ENCODE peak calls at places on chromosomes 3 and 15, in eight cellular contexts. G is left lung, I is spleen, E is fibroblast of lung, Q is right lobe of liver, D is GM23338, S is upper lobe of right lung, P is BJ. M is an unnamed sample. For H3K36me3, the result is how much of the 10 kb centered on the place peaks cover.

GRCh38 chr15:28017423-28017924 is 81.6 kb downstream of the OCA2 start:
- DNase-seq in G (no peak), I (no peak), E (no peak), Q (peak), D (peak), S (no peak), P (no peak), M (no peak)

GRCh38 chr15:37586976-37587375 is 347.5 kb upstream of the TMCO5A start:
- DNase-seq in G (no peak), I (no peak), E (peak), Q (no peak), D (no peak), S (no peak), P (no peak), M (no peak)

GRCh38 chr15:96123630-96124187 is 206.8 kb upstream of the NR2F2 start:
- DNase-seq in G (no peak), I (no peak), E (no peak), Q (no peak), D (no peak), S (no peak), P (no peak), M (no peak)

GRCh38 chr3:186520957-186521842 is 23.0 kb downstream of the CRYGS start:
- DNase-seq in G (no peak), I (peak), E (no peak), Q (no peak), D (peak), S (no peak), P (no peak), M (no peak)

GRCh38 chr15:78685925-78686324 is 44.9 kb upstream of the CHRNB4 start:
- DNase-seq in G (no peak), I (no peak), E (no peak), Q (no peak), D (no peak), S (no peak), P (no peak), M (no peak)

GRCh38 chr3:144477593-144477992 is 506.0 kb downstream of the DIPK2A start:
- DNase-seq in G (no peak), I (no peak), E (no peak), Q (no peak), D (no peak), S (no peak), P (no peak), M (no peak)

GRCh38 chr3:110016235-110016634 is 678.9 kb upstream of the DPPA4 start:
- DNase-seq in G (no peak), I (no peak), E (peak), Q (no peak), D (peak), S (no peak), P (no peak), M (no peak)

GRCh38 chr3:172717493-172718088 is 6.7 kb upstream of the NCEH1 start:
- DNase-seq in G (no peak), I (no peak), E (no peak), Q (no peak), D (no peak), S (no peak), P (no peak), M (no peak)

GRCh38 chr15:45476395-45476794 is 46.2 kb downstream of the SLC30A4 start:
- DNase-seq in G (no peak), I (no peak), E (no peak), Q (no peak), D (no peak), S (no peak), P (no peak), M (no peak)

GRCh38 chr3:11477286-11477935 is 166.3 kb downstream of the VGLL4 start:
- DNase-seq in G (no peak), I (no peak), E (peak), Q (no peak), D (peak), S (no peak), P (peak), M (no peak)

GRCh38 chr15:52114256-52114655 is 1.7 kb upstream of the BCL2L10 start:
- DNase-seq in G (no peak), I (no peak), E (no peak), Q (no peak), D (no peak), S (no peak), P (no peak), M (no peak)

GRCh38 chr3:169772951-169773816 is at the start of gene MYNN:
- DNase-seq in G (peak), I (peak), E (peak), Q (peak), D (peak), S (peak), P (no peak), M (peak)

GRCh38 chr3:113745273-113746068 is 578 bp downstream of the NAA50 start:
- DNase-seq in G (peak), I (peak), E (peak), Q (peak), D (peak), S (peak), P (peak), M (peak)

GRCh38 chr15:58260186-58260910 is 122.2 kb downstream of the AQP9 start:
- DNase-seq in G (no peak), I (no peak), E (peak), Q (no peak), D (no peak), S (no peak), P (no peak), M (no peak)

GRCh38 chr3:127074900-127075360 is 92.0 kb downstream of the PLXNA1 start:
- DNase-seq in G (peak), I (peak), E (peak), Q (peak), D (peak), S (peak), P (peak), M (no peak)

GRCh38 chr3:163722421-163722820 is 1355.9 kb downstream of the SI start:
- DNase-seq in G (no peak), I (no peak), E (no peak), Q (no peak), D (peak), S (no peak), P (no peak), M (no peak)

GRCh38 chr15:79858469-79858868 is 38.3 kb downstream of the MTHFS start:
- DNase-seq in G (no peak), I (no peak), E (no peak), Q (no peak), D (no peak), S (no peak), P (no peak), M (no peak)

GRCh38 chr15:25733036-25733855 is 129.9 kb downstream of the ATP10A start:
- DNase-seq in G (no peak), I (peak), E (no peak), Q (peak), D (no peak), S (no peak), P (no peak), M (no peak)

GRCh38 chr15:71386448-71387236 is 271.4 kb downstream of the THSD4 start:
- DNase-seq in G (no peak), I (no peak), E (no peak), Q (no peak), D (peak), S (no peak), P (no peak), M (no peak)

GRCh38 chr15:70264738-70265465 is 167.2 kb upstream of the TLE3 start:
- DNase-seq in G (no peak), I (peak), E (no peak), Q (no peak), D (no peak), S (no peak), P (no peak), M (no peak)

GRCh38 chr15:90913398-90913944 is 10.4 kb downstream of the MAN2A2 start:
- DNase-seq in G (no peak), I (peak), E (no peak), Q (no peak), D (no peak), S (no peak), P (no peak), M (peak)

GRCh38 chr15:31024330-31024729 is 32.9 kb upstream of the MTMR10 start:
- DNase-seq in G (no peak), I (no peak), E (peak), Q (no peak), D (peak), S (no peak), P (peak), M (no peak)

GRCh38 chr15:45333550-45333949 is 44.8 kb downstream of the GATM start:
- DNase-seq in G (no peak), I (no peak), E (peak), Q (no peak), D (no peak), S (no peak), P (no peak), M (no peak)

GRCh38 chr3:11195201-11195600 is 40.9 kb downstream of the HRH1 start:
- DNase-seq in G (no peak), I (no peak), E (peak), Q (no peak), D (no peak), S (no peak), P (no peak), M (no peak)

GRCh38 chr15:40463886-40464545 is 6.8 kb upstream of the CHST14 start:
- DNase-seq in G (peak), I (peak), E (no peak), Q (no peak), D (no peak), S (peak), P (no peak), M (no peak)

GRCh38 chr3:129577356-129577755 is 29.1 kb downstream of the PLXND1 start:
- DNase-seq in G (peak), I (peak), E (no peak), Q (no peak), D (no peak), S (no peak), P (no peak), M (peak)

GRCh38 chr3:170542704-170543103 is 43.2 kb downstream of the SLC7A14 start:
- DNase-seq in G (no peak), I (no peak), E (peak), Q (no peak), D (no peak), S (no peak), P (no peak), M (no peak)

GRCh38 chr3:69090021-69090420 is 5.3 kb downstream of the ARL6IP5 start:
- DNase-seq in G (no peak), I (no peak), E (peak), Q (no peak), D (no peak), S (no peak), P (no peak), M (no peak)

GRCh38 chr3:135694142-135694541 is 271.4 kb upstream of the PPP2R3A start:
- DNase-seq in G (no peak), I (no peak), E (no peak), Q (no peak), D (peak), S (no peak), P (no peak), M (no peak)

GRCh38 chr15:64232400-64232799 is 69.6 kb upstream of the PPIB start:
- DNase-seq in G (no peak), I (no peak), E (peak), Q (no peak), D (no peak), S (no peak), P (no peak), M (no peak)

GRCh38 chr15:70892912-70893560 is 410 bp downstream of the LRRC49 start:
- DNase-seq in G (no peak), I (peak), E (peak), Q (no peak), D (no peak), S (no peak), P (peak), M (peak)

GRCh38 chr3:176994876-176995781 is 202.2 kb downstream of the TBL1XR1 start:
- DNase-seq in G (no peak), I (no peak), E (no peak), Q (no peak), D (no peak), S (no peak), P (no peak), M (no peak)

GRCh38 chr15:68700395-68701123 is 120.1 kb downstream of the ANP32A start:
- DNase-seq in G (no peak), I (peak), E (peak), Q (no peak), D (peak), S (no peak), P (no peak), M (no peak)
- H3K4me3 ChIP-seq in G (no peak), I (no peak), E (no peak), Q (no peak), D (peak), S (no peak), P (no peak), M (no peak)

GRCh38 chr15:101067660-101068522 is 148.7 kb downstream of the LRRK1 start:
- DNase-seq in G (peak), I (peak), E (no peak), Q (no peak), D (no peak), S (no peak), P (no peak), M (no peak)

GRCh38 chr15:101070024-101070423 is 150.9 kb downstream of the LRRK1 start:
- DNase-seq in G (no peak), I (peak), E (no peak), Q (no peak), D (no peak), S (no peak), P (no peak), M (no peak)

GRCh38 chr15:101070502-101071273 is 151.5 kb downstream of the LRRK1 start:
- DNase-seq in G (no peak), I (peak), E (peak), Q (no peak), D (peak), S (no peak), P (peak), M (peak)

GRCh38 chr15:101068523-101068960 is 149.4 kb downstream of the LRRK1 start:
- DNase-seq in G (peak), I (peak), E (peak), Q (no peak), D (no peak), S (no peak), P (no peak), M (peak)

GRCh38 chr15:101068961-101069734 is 150.0 kb downstream of the LRRK1 start:
- DNase-seq in G (peak), I (peak), E (peak), Q (no peak), D (peak), S (no peak), P (no peak), M (peak)
- TF ChIP-seq CTCF in G (no peak), I (no peak), E (no peak), Q (no peak), D (peak), S (peak), P (peak), M (no peak)

GRCh38 chr3:8538223-8538622 is 36.6 kb downstream of the LMCD1 start:
- DNase-seq in G (no peak), I (no peak), E (no peak), Q (no peak), D (no peak), S (no peak), P (no peak), M (no peak)
- H3K36me3 ChIP-seq in G (under half), I (under half), E (under half), Q (under half), D (under half), S (half or more), P (under half), M (under half)

DNA sequence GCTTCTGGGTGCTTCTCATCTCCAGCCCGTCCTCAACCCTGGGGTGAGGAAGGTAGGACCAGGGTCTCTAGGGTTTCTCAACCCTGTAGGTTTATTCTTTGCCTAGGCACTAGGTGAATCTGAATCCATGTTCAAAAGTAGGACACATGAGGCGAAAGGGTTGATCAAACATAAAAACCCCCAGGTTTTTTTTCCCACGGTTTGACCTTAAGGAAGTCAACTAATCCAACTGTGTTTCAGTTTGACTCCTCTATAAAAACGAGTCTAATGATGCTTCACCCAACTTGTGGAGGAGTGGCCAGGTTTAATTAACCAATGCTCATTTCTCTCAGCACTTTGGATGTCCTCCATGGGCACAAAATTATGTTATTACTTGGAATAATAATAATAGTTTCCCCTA is 335.9 kb upstream of the ICE2 start:
- DNase-seq in G (no peak), I (no peak), E (no peak), Q (no peak), D (no peak), S (no peak), P (no peak), M (no peak)
- H3K4me3 ChIP-seq in G (no peak), I (no peak), E (no peak), Q (no peak), D (no peak), S (no peak), P (no peak), M (no peak)

GRCh38 chr3:192637803-192638202 is 89.5 kb downstream of the FGF12 start:
- DNase-seq in G (no peak), I (no peak), E (no peak), Q (no peak), D (no peak), S (no peak), P (no peak), M (no peak)

GRCh38 chr3:192641911-192642310 is 85.4 kb downstream of the FGF12 start:
- DNase-seq in G (no peak), I (no peak), E (no peak), Q (no peak), D (no peak), S (no peak), P (no peak), M (no peak)

GRCh38 chr3:192636517-192637444 is 90.6 kb downstream of the FGF12 start:
- DNase-seq in G (no peak), I (no peak), E (no peak), Q (no peak), D (no peak), S (no peak), P (no peak), M (no peak)

GRCh38 chr3:192642651-192643050 is 84.7 kb downstream of the FGF12 start:
- DNase-seq in G (no peak), I (no peak), E (no peak), Q (no peak), D (no peak), S (no peak), P (no peak), M (no peak)

GRCh38 chr3:192639987-192640386 is 87.4 kb downstream of the FGF12 start:
- DNase-seq in G (no peak), I (no peak), E (no peak), Q (no peak), D (no peak), S (no peak), P (no peak), M (no peak)
- TF ChIP-seq CTCF in G (no peak), I (no peak), E (no peak), Q (no peak), D (no peak), S (no peak), P (no peak), M (no peak)

DNA sequence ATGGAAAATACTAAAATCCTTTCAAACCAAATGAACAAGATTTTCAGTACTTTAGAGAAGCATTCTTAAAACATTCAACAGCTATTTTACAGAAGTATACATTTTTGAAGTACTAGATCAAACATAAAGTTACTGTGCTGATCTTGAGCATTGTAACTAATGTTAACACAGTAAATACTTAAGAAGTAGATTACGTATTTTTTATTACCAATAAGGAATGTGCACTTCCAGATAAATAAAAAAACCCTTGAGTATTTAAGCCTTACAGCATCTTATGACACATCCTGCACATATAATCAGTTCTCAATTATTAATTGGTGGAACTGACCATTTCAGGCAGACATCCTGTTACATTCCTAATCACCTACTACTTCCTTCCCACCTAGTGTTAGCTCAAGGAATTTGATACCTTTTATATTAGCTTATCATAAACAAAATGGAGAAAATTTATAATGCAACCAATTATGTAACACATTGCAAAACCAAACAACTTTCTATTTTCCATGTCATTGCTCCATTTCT is 32.8 kb downstream of the COPS2 start:
- DNase-seq in G (no peak), I (no peak), E (peak), Q (no peak), D (no peak), S (no peak), P (no peak), M (no peak)
- H3K36me3 ChIP-seq in G (under half), I (under half), E (under half), Q (under half), D (under half), S (under half), P (under half), M (under half)

GRCh38 chr3:104438761-104439160 is 927.9 kb upstream of the ALCAM start:
- DNase-seq in G (no peak), I (no peak), E (no peak), Q (no peak), D (peak), S (no peak), P (no peak), M (no peak)
- H3K4me3 ChIP-seq in G (no peak), I (no peak), E (no peak), Q (no peak), D (peak), S (no peak), P (no peak), M (no peak)